ENCODE peak calls at places on chromosome 20, in four cellular contexts. X, Y, E and R are unnamed samples.

GRCh38 chr20:52269926-52270325 is 78.3 kb upstream of the ZFP64 start:
- DNase-seq in X (no peak), Y (no peak), E (no peak), R (no peak)

GRCh38 chr20:36487069-36487468 is 54.2 kb upstream of the MYL9 start:
- DNase-seq in E (no peak), X (no peak), Y (no peak), R (no peak)

GRCh38 chr20:25503946-25504345 is 81.4 kb downstream of the NINL start:
- DNase-seq in X (no peak), Y (no peak), E (no peak), R (no peak)

GRCh38 chr20:63574156-63574828 is at the start of gene HELZ2:
- DNase-seq in E (peak), Y (peak), X (peak), R (peak)

GRCh38 chr20:51108638-51109363 is 85.9 kb upstream of the KCNG1 start:
- DNase-seq in Y (no peak), X (no peak), E (no peak), R (no peak)

GRCh38 chr20:51985013-51985415 is 182.7 kb upstream of the SALL4 start:
- DNase-seq in X (no peak), E (peak), Y (peak), R (no peak)

GRCh38 chr20:52981051-52981450 is 8.9 kb downstream of the TSHZ2 start:
- DNase-seq in Y (no peak), E (no peak), X (no peak), R (no peak)

GRCh38 chr20:6959900-6960312 is 192.4 kb downstream of the BMP2 start:
- DNase-seq in E (no peak), Y (no peak), X (no peak), R (no peak)

GRCh38 chr20:23565503-23566056 is 2.7 kb downstream of the CST9L start:
- DNase-seq in Y (no peak), X (no peak), E (no peak), R (no peak)

GRCh38 chr20:58461899-58462298 is 53.3 kb downstream of the APCDD1L start:
- DNase-seq in Y (no peak), E (no peak), X (no peak), R (no peak)

GRCh38 chr20:3203315-3204123 is 963 bp downstream of the DDRGK1 start:
- DNase-seq in Y (peak), X (no peak), E (peak), R (peak)